ENCODE peak calls at places on chromosomes 2 and 18, in eight cellular contexts. N, C, X, D, S, J, U and T are unnamed samples.

GRCh38 chr2:14941151-14941631 is 308.7 kb downstream of the LRATD1 start:
- DNase-seq in N (peak), C (no peak), X (no peak), D (peak), S (no peak), J (no peak), U (no peak), T (no peak)

GRCh38 chr2:1594281-1595171 is 149.8 kb downstream of the PXDN start:
- DNase-seq in N (no peak), C (no peak), X (peak), D (no peak), S (no peak), J (no peak), U (no peak), T (no peak)

GRCh38 chr2:222255090-222255489 is 43.7 kb downstream of the PAX3 start:
- DNase-seq in N (no peak), C (no peak), X (no peak), D (no peak), S (no peak), J (no peak), U (no peak), T (no peak)

GRCh38 chr2:211417544-211417943 is 861.1 kb downstream of the CPS1 start:
- DNase-seq in N (no peak), C (no peak), X (no peak), D (no peak), S (no peak), J (no peak), U (no peak), T (no peak)

GRCh38 chr2:73971722-73972121 is 13.0 kb upstream of the TET3 start:
- DNase-seq in N (no peak), C (no peak), X (no peak), D (no peak), S (no peak), J (no peak), U (no peak), T (no peak)

GRCh38 chr2:224894356-224894755 is 147.9 kb downstream of the DOCK10 start:
- DNase-seq in N (no peak), C (no peak), X (no peak), D (no peak), S (no peak), J (no peak), U (no peak), T (no peak)

GRCh38 chr18:50092250-50092780 is 102.6 kb downstream of the MYO5B start:
- DNase-seq in N (peak), C (no peak), X (no peak), D (no peak), S (no peak), J (no peak), U (no peak), T (no peak)

GRCh38 chr2:152042636-152043615 is 55.9 kb downstream of the CACNB4 start:
- DNase-seq in N (no peak), C (no peak), X (no peak), D (no peak), S (no peak), J (no peak), U (no peak), T (no peak)

GRCh38 chr2:223941579-223942277 is 3.4 kb downstream of the WDFY1 start:
- DNase-seq in N (peak), C (no peak), X (no peak), D (peak), S (no peak), J (peak), U (no peak), T (no peak)

GRCh38 chr2:25201265-25201664 is 32.9 kb upstream of the POMC start:
- DNase-seq in N (no peak), C (peak), X (no peak), D (no peak), S (peak), J (no peak), U (no peak), T (no peak)

GRCh38 chr2:200042944-200043343 is 87.6 kb downstream of the MAIP1 start:
- DNase-seq in N (no peak), C (no peak), X (no peak), D (peak), S (no peak), J (no peak), U (no peak), T (no peak)

GRCh38 chr2:172102159-172102857 is 392 bp downstream of the DLX2 start:
- DNase-seq in N (no peak), C (peak), X (peak), D (peak), S (no peak), J (no peak), U (no peak), T (no peak)

GRCh38 chr2:124983595-124983994 is 958.5 kb downstream of the CNTNAP5 start:
- DNase-seq in N (no peak), C (no peak), X (no peak), D (peak), S (no peak), J (no peak), U (no peak), T (no peak)

GRCh38 chr2:239275871-239276812 is 124.7 kb downstream of the HDAC4 start:
- DNase-seq in N (peak), C (no peak), X (peak), D (no peak), S (no peak), J (no peak), U (peak), T (no peak)

GRCh38 chr2:86050301-86050700 is 55.4 kb downstream of the POLR1A start:
- DNase-seq in N (no peak), C (no peak), X (peak), D (no peak), S (no peak), J (no peak), U (no peak), T (no peak)

GRCh38 chr2:133497261-133497893 is 70.9 kb downstream of the NCKAP5 start:
- DNase-seq in N (no peak), C (no peak), X (no peak), D (peak), S (no peak), J (no peak), U (no peak), T (no peak)

GRCh38 chr2:100647709-100648108 is 84.9 kb downstream of the PDCL3 start:
- DNase-seq in N (no peak), C (no peak), X (no peak), D (no peak), S (no peak), J (no peak), U (no peak), T (no peak)

GRCh38 chr2:102780467-102780866 is 18.6 kb downstream of the TMEM182 start:
- DNase-seq in N (no peak), C (no peak), X (no peak), D (no peak), S (no peak), J (no peak), U (no peak), T (no peak)

GRCh38 chr2:56671973-56672569 is 488.3 kb downstream of the CCDC85A start:
- DNase-seq in N (no peak), C (no peak), X (no peak), D (no peak), S (no peak), J (no peak), U (no peak), T (no peak)

GRCh38 chr2:211068108-211068780 is 511.8 kb downstream of the CPS1 start:
- DNase-seq in N (no peak), C (no peak), X (no peak), D (no peak), S (no peak), J (no peak), U (no peak), T (no peak)

GRCh38 chr2:240236217-240237111 is 96.0 kb upstream of the OTOS start:
- DNase-seq in N (no peak), C (no peak), X (peak), D (no peak), S (no peak), J (no peak), U (no peak), T (no peak)

GRCh38 chr2:42094114-42094513 is 46.3 kb downstream of the PKDCC start:
- DNase-seq in N (no peak), C (no peak), X (no peak), D (no peak), S (no peak), J (no peak), U (no peak), T (no peak)

GRCh38 chr2:137155351-137156104 is 390.2 kb downstream of the THSD7B start:
- DNase-seq in N (no peak), C (no peak), X (no peak), D (no peak), S (no peak), J (no peak), U (no peak), T (no peak)

GRCh38 chr2:162073776-162074578 is at the start of gene DPP4:
- DNase-seq in N (peak), C (peak), X (no peak), D (peak), S (no peak), J (peak), U (peak), T (peak)

GRCh38 chr2:25557179-25558036 is 116.0 kb downstream of the DTNB start:
- DNase-seq in N (no peak), C (no peak), X (no peak), D (no peak), S (no peak), J (no peak), U (no peak), T (no peak)

GRCh38 chr2:27042985-27043634 is 8.4 kb upstream of the AGBL5 start:
- DNase-seq in N (peak), C (no peak), X (no peak), D (peak), S (no peak), J (no peak), U (no peak), T (no peak)

GRCh38 chr2:21970971-21971370 is 847.2 kb downstream of the TDRD15 start:
- DNase-seq in N (no peak), C (no peak), X (no peak), D (no peak), S (no peak), J (no peak), U (no peak), T (no peak)

GRCh38 chr18:29251681-29252080 is 1074.8 kb upstream of the CDH2 start:
- DNase-seq in N (no peak), C (no peak), X (no peak), D (no peak), S (no peak), J (no peak), U (no peak), T (no peak)

GRCh38 chr2:237652181-237652580 is 24.8 kb downstream of the LRRFIP1 start:
- DNase-seq in N (no peak), C (no peak), X (no peak), D (no peak), S (no peak), J (no peak), U (no peak), T (peak)

GRCh38 chr2:224405412-224405811 is 3.5 kb upstream of the FAM124B start:
- DNase-seq in N (no peak), C (no peak), X (no peak), D (no peak), S (no peak), J (no peak), U (no peak), T (no peak)

GRCh38 chr2:113225505-113226259 is 51.9 kb downstream of the PSD4 start:
- DNase-seq in N (no peak), C (peak), X (no peak), D (peak), S (no peak), J (no peak), U (no peak), T (no peak)
- TF ChIP-seq POLR2A in N (no peak), C (no peak), X (no peak), D (no peak), S (no peak), J (no peak), U (no peak), T (no peak)

GRCh38 chr18:48754559-48754958 is 196.2 kb downstream of the SMAD7 start:
- DNase-seq in N (no peak), C (no peak), X (no peak), D (no peak), S (no peak), J (no peak), U (no peak), T (peak)
- TF ChIP-seq POLR2A in N (no peak), C (no peak), X (no peak), D (no peak), S (no peak), J (no peak), U (no peak), T (no peak)

GRCh38 chr18:51952844-51953243 is 387.2 kb upstream of the DCC start:
- DNase-seq in N (no peak), C (no peak), X (no peak), D (no peak), S (no peak), J (no peak), U (no peak), T (no peak)
- TF ChIP-seq POLR2A in N (no peak), C (no peak), X (no peak), D (no peak), S (no peak), J (no peak), U (no peak), T (no peak)

DNA sequence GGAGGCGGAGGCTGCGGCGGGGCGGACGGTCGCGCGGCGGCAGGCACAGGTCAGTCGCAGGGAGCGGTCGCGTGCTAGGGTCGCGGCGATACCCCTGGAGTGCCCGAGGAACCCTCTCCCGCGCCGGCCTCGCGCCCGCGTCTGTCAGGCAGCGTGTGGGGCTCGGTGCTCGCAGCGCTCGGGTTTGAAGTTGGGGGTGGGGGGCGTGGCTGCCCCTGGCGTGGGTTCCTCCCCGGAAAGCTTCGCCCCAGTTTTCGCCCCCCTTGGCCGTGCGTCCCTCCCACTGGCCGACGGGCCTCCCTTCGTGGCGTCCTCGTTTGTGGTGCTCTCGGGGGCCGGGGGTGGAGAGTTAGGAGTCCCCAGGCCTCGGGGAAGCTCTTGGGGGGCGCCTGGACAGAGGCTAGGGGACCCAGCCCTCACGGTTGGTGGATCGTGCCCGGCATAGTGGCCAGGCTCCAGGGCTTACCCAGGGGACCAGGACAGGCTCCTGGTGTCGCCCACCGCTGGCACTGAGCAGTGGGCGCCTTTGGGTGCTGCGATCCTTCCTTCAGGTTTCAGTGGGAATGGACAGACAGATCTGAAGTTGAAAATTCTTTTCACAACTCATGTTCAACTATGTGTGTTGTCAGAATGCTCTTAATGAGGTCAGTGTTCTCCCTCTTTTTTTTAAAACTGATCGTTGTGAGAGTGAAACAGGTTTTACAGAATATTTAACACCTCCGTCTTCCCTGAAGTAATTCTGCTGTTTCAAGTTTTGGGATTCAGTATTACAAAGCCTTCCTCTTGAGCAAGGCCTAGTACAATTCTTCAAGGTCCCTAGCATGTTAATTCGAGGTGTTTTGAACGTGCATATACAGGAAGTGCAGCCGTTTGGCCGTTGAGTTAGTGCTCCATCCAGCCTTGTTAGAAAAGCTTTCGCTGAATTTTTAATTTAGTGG is 599 bp downstream of the RALBP1 start:
- DNase-seq in N (no peak), C (peak), X (no peak), D (peak), S (no peak), J (peak), U (no peak), T (no peak)
- TF ChIP-seq POLR2A in N (no peak), C (peak), X (no peak), D (no peak), S (no peak), J (peak), U (no peak), T (no peak)

GRCh38 chr2:216161967-216162366 is 52.8 kb downstream of the XRCC5 start:
- DNase-seq in N (no peak), C (no peak), X (no peak), D (no peak), S (no peak), J (no peak), U (no peak), T (no peak)
- TF ChIP-seq POLR2A in N (no peak), C (no peak), X (no peak), D (no peak), S (no peak), J (no peak), U (no peak), T (no peak)

GRCh38 chr2:130336877-130337734 is 5.6 kb upstream of the IMP4 start:
- DNase-seq in N (peak), C (peak), X (peak), D (peak), S (peak), J (peak), U (peak), T (peak)
- TF ChIP-seq POLR2A in N (peak), C (peak), X (no peak), D (peak), S (peak), J (peak), U (peak), T (no peak)

GRCh38 chr2:141806090-141806489 is 324.7 kb downstream of the LRP1B start:
- DNase-seq in N (no peak), C (no peak), X (no peak), D (no peak), S (no peak), J (no peak), U (no peak), T (no peak)
- TF ChIP-seq POLR2A in N (no peak), C (no peak), X (no peak), D (no peak), S (no peak), J (no peak), U (no peak), T (no peak)

DNA sequence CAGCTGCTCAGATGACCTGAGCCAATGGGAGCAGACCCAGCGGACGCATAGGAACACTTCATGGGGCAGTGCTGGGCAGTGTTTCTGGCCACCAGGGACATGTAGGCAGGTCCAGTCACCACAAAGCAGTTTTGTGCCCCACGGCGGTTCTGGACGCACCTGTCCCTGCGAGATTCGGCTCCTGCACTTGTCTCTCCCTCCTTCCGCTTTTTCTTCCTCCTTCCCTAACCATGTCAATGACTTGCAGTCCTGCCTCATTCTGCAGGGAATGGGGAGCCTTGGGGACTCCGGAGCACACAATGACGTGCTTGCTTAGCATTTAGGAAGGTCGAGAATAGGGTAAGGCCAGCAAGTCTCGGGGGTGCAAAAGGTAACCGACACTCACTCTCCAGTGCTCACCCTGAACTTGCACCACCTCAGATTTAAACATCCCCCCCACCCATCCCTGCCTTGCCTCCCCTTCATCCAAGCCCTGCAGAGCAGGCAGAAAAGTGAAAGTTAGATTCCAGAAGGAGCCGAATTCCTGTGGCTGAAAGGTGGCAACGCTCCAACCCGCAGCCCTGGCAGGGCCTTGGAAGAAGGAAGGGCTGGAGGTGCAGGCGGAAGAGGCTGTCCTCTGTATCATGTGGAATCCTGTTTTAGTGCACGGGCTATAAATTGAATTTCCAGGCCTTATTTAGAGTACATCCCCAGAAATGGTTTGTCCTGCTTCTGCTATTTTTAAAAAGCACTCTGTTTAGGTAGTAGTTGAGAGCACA is 40.5 kb upstream of the ATG16L1 start:
- DNase-seq in N (peak), C (no peak), X (peak), D (peak), S (peak), J (no peak), U (peak), T (no peak)
- TF ChIP-seq POLR2A in N (no peak), C (no peak), X (no peak), D (no peak), S (no peak), J (no peak), U (no peak), T (no peak)

GRCh38 chr2:166179201-166179600 is 51.4 kb upstream of the SCN1A start:
- DNase-seq in N (no peak), C (no peak), X (no peak), D (peak), S (no peak), J (no peak), U (no peak), T (no peak)

GRCh38 chr2:166180951-166181812 is 53.4 kb upstream of the SCN1A start:
- DNase-seq in N (peak), C (peak), X (no peak), D (peak), S (peak), J (peak), U (peak), T (peak)

GRCh38 chr2:166181813-166182154 is 54.0 kb upstream of the SCN1A start:
- DNase-seq in N (no peak), C (no peak), X (no peak), D (no peak), S (no peak), J (no peak), U (no peak), T (no peak)

DNA sequence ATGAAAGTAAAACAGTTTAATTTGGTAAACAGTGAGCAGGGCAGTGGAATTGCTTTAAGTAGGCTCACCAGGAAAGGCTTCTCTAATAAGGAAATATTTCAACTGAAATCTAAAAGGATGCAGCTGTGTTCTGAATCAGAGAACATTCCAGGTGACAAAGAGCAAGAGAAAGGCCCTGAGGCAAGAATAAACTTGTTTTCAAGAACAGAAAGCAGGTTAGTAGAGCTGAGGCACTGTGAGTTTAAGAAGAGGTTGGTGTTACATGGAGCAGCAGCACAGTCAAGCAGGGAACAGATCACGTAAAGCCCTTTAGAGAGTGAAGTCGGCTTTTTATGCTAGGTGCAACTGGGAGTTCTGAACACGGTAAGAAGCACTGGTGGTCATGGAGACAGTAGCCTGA is 57.0 kb upstream of the SCN1A start:
- DNase-seq in N (no peak), C (no peak), X (no peak), D (peak), S (no peak), J (no peak), U (no peak), T (no peak)
- TF ChIP-seq POLR2A in N (no peak), C (no peak), X (no peak), D (no peak), S (no peak), J (no peak), U (no peak), T (no peak)

GRCh38 chr18:57586243-57587049 is at the start of gene FECH:
- DNase-seq in N (peak), C (peak), X (peak), D (peak), S (peak), J (peak), U (peak), T (peak)
- TF ChIP-seq POLR2A in N (peak), C (peak), X (no peak), D (peak), S (peak), J (peak), U (peak), T (peak)